ENCODE peak calls at places on chromosomes 13 and 19, in ten cellular contexts. V, B, W, Q, D, F, N, I, A and U are unnamed samples.

GRCh38 chr19:48635966-48636858 is 967 bp downstream of the DBP start:
- DNase-seq in V (peak), B (no peak), W (no peak), Q (no peak), D (peak), F (no peak), N (no peak), I (peak), A (no peak), U (peak)

GRCh38 chr13:61777902-61778301 is 362.3 kb upstream of the PCDH20 start:
- DNase-seq in V (no peak), B (no peak), W (no peak), Q (no peak), D (no peak), F (no peak), N (no peak), I (no peak), A (no peak), U (no peak)

GRCh38 chr13:44219808-44220544 is 153.6 kb upstream of the SERP2 start:
- DNase-seq in V (no peak), B (no peak), W (peak), Q (no peak), D (no peak), F (no peak), N (no peak), I (no peak), A (no peak), U (no peak)

GRCh38 chr13:88764103-88764502 is 1092.9 kb downstream of the SLITRK5 start:
- DNase-seq in V (no peak), B (no peak), W (no peak), Q (no peak), D (no peak), F (no peak), N (no peak), I (no peak), A (no peak), U (no peak)

GRCh38 chr13:74464656-74465055 is 330.5 kb upstream of the KLF12 start:
- DNase-seq in V (no peak), B (no peak), W (peak), Q (no peak), D (no peak), F (no peak), N (no peak), I (no peak), A (no peak), U (no peak)

GRCh38 chr19:1416014-1416841 is 8.8 kb downstream of the DAZAP1 start:
- DNase-seq in V (no peak), B (no peak), W (no peak), Q (no peak), D (no peak), F (no peak), N (no peak), I (no peak), A (no peak), U (no peak)

GRCh38 chr19:47805313-47805712 is 962 bp upstream of the TPRX1 start:
- DNase-seq in V (no peak), B (no peak), W (no peak), Q (no peak), D (no peak), F (no peak), N (no peak), I (no peak), A (no peak), U (no peak)

GRCh38 chr13:45370922-45371406 is 30.0 kb upstream of the TPT1 start:
- DNase-seq in V (peak), B (no peak), W (peak), Q (no peak), D (no peak), F (peak), N (no peak), I (peak), A (no peak), U (peak)

GRCh38 chr19:14477417-14478112 is 2.4 kb upstream of the PTGER1 start:
- DNase-seq in V (no peak), B (no peak), W (peak), Q (no peak), D (no peak), F (no peak), N (no peak), I (no peak), A (no peak), U (no peak)

GRCh38 chr19:48539503-48540096 is 12.4 kb upstream of the SULT2B1 start:
- DNase-seq in V (peak), B (no peak), W (peak), Q (no peak), D (no peak), F (no peak), N (no peak), I (peak), A (no peak), U (peak)